ENCODE peak calls at places on chromosome 6, in four cellular contexts. N, W, D and A are unnamed samples.

GRCh38 chr6:111591901-111592461 is 13.7 kb downstream of the TRAF3IP2 start:
- DNase-seq in N (no peak), W (no peak), D (peak), A (no peak)

GRCh38 chr6:130063806-130064205 is 45.4 kb downstream of the L3MBTL3 start:
- DNase-seq in N (no peak), W (no peak), D (peak), A (no peak)

GRCh38 chr6:33787336-33787953 is 1.5 kb downstream of the LEMD2 start:
- DNase-seq in N (no peak), W (no peak), D (peak), A (no peak)

GRCh38 chr6:16228709-16229665 is 9.4 kb upstream of the GMPR start:
- DNase-seq in N (no peak), W (no peak), D (no peak), A (no peak)

GRCh38 chr6:118725944-118726343 is 74.6 kb upstream of the CEP85L start:
- DNase-seq in N (no peak), W (no peak), D (no peak), A (no peak)

GRCh38 chr6:159819932-159820640 is 20.0 kb downstream of the PNLDC1 start:
- DNase-seq in N (no peak), W (peak), D (no peak), A (no peak)

GRCh38 chr6:23414204-23414501 is 711.9 kb upstream of the NRSN1 start:
- DNase-seq in N (no peak), W (no peak), D (peak), A (peak)

GRCh38 chr6:135901776-135902524 is 50.4 kb downstream of the PDE7B start:
- DNase-seq in N (peak), W (no peak), D (peak), A (no peak)

GRCh38 chr6:109383438-109383940 is 1.2 kb upstream of the CD164 start:
- DNase-seq in N (no peak), W (no peak), D (no peak), A (no peak)

GRCh38 chr6:98657764-98658163 is 176.6 kb upstream of the POU3F2 start:
- DNase-seq in N (no peak), W (peak), D (peak), A (no peak)

GRCh38 chr6:5997420-5998093 is 9.2 kb downstream of the NRN1 start:
- DNase-seq in N (no peak), W (peak), D (no peak), A (no peak)

GRCh38 chr6:154432533-154433476 is 76.2 kb upstream of the IPCEF1 start:
- DNase-seq in N (no peak), W (no peak), D (no peak), A (no peak)

GRCh38 chr6:77433888-77434287 is 29.4 kb downstream of the HTR1B start:
- DNase-seq in N (no peak), W (no peak), D (no peak), A (no peak)

GRCh38 chr6:53347250-53347920 is 1.4 kb downstream of the ELOVL5 start:
- DNase-seq in N (no peak), W (no peak), D (peak), A (no peak)

GRCh38 chr6:145148392-145149175 is 586.7 kb downstream of the EPM2A start:
- DNase-seq in N (peak), W (peak), D (peak), A (no peak)

GRCh38 chr6:152502421-152503188 is 134.6 kb downstream of the SYNE1 start:
- DNase-seq in N (no peak), W (no peak), D (no peak), A (no peak)

GRCh38 chr6:122471107-122472021 is at the start of gene SERINC1:
- DNase-seq in N (peak), W (peak), D (peak), A (peak)

GRCh38 chr6:136846046-136846445 is 23.7 kb downstream of the PEX7 start:
- DNase-seq in N (no peak), W (no peak), D (peak), A (peak)

DNA sequence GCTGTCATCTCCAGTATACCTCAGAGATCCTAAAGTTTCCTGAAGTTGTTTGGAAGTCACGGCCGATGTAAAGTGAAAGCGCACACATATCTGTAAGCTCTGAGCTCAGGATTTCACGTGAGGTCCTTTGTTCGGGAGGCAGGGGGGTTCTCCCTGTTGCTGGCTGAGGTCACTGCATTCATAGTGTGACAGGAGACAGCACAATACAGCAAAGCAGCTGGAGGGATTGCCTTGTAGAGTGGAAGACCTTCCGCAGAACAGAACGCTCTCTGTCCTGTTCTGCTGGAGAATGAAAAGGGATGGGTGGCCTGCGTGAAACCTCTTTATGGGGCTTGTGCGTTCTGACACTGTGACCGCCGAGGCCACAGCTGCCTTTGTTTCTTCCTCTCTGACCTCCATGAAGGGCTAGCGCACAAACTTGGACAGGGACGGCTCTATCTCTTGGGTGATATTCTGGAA is 13.4 kb upstream of the SERPINB1 start:
- DNase-seq in N (no peak), W (no peak), D (no peak), A (no peak)
- H3K4me3 ChIP-seq in N (peak), W (peak), D (no peak), A (no peak)

GRCh38 chr6:31125586-31126363 is 5.5 kb upstream of the CDSN start:
- DNase-seq in N (no peak), W (no peak), D (peak), A (peak)

GRCh38 chr6:31130751-31131150 is 8.1 kb downstream of the PSORS1C2 start:
- DNase-seq in N (no peak), W (no peak), D (no peak), A (no peak)

GRCh38 chr6:31126416-31127175 is 6.3 kb upstream of the CDSN start:
- DNase-seq in N (no peak), W (no peak), D (no peak), A (no peak)

GRCh38 chr6:31129130-31129529 is 8.9 kb upstream of the CDSN start:
- DNase-seq in N (no peak), W (no peak), D (no peak), A (no peak)

GRCh38 chr6:31128093-31128676 is 7.9 kb upstream of the CDSN start:
- DNase-seq in N (peak), W (peak), D (peak), A (no peak)
- TF ChIP-seq CTCF in N (peak), W (peak), D (peak), A (peak)

GRCh38 chr6:168049681-168050224 is 29.3 kb downstream of the FRMD1 start:
- DNase-seq in N (no peak), W (peak), D (no peak), A (no peak)
- H3K4me3 ChIP-seq in N (no peak), W (no peak), D (no peak), A (no peak)

DNA sequence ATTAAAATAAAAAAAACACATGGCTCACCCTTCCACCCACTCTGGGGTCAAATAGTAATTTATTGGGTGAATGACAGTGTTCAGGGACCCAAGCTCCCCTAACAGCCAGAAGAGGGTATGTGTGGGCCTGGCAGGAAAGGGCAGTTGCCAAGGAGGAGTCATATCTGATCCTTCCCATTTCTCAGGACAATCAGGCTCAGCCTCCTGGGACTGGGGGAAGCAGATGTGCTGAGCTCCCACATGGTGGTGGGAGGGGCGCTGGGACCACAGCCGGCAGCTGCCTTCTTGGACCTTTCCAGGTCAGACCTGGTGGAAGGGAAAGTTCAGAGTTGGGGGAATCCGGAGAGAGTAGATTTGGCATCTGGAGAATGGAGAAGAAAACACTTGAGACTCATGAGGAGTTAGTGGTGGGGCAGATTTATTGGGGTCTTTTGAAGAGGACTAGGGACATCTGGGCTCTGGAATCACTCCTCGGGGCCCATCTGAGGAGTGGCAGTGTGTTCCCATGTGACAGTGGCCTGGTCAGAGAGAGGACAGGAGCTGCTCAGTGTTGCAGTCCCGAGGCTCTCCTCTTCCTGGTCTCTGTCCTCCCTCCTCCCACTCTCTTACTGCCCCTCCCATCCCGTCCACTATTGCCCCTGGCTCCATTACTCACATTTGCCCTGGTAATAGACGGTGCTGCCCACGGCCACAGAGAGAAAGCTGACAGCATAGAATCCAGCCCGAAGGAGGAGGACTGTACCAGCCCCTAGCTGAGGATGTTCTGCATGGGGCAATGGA is 3.0 kb downstream of the LST1 start:
- DNase-seq in N (no peak), W (no peak), D (no peak), A (no peak)
- TF ChIP-seq CTCF in N (no peak), W (no peak), D (no peak), A (no peak)

GRCh38 chr6:3282461-3283236 is 23.9 kb downstream of the PSMG4 start:
- DNase-seq in N (no peak), W (no peak), D (no peak), A (no peak)
- H3K4me3 ChIP-seq in N (no peak), W (no peak), D (no peak), A (no peak)

GRCh38 chr6:20416063-20416454 is 14.4 kb downstream of the E2F3 start:
- DNase-seq in N (no peak), W (no peak), D (no peak), A (no peak)
- TF ChIP-seq CTCF in N (no peak), W (no peak), D (no peak), A (no peak)

GRCh38 chr6:83978324-83978734 is 55.2 kb upstream of the MRAP2 start:
- DNase-seq in N (no peak), W (no peak), D (peak), A (no peak)

GRCh38 chr6:83978997-83979396 is 54.6 kb upstream of the MRAP2 start:
- DNase-seq in N (no peak), W (no peak), D (no peak), A (no peak)

GRCh38 chr6:83974409-83975050 is 59.0 kb upstream of the MRAP2 start:
- DNase-seq in N (no peak), W (no peak), D (no peak), A (no peak)

GRCh38 chr6:83976871-83977270 is 56.7 kb upstream of the MRAP2 start:
- DNase-seq in N (no peak), W (no peak), D (no peak), A (no peak)

DNA sequence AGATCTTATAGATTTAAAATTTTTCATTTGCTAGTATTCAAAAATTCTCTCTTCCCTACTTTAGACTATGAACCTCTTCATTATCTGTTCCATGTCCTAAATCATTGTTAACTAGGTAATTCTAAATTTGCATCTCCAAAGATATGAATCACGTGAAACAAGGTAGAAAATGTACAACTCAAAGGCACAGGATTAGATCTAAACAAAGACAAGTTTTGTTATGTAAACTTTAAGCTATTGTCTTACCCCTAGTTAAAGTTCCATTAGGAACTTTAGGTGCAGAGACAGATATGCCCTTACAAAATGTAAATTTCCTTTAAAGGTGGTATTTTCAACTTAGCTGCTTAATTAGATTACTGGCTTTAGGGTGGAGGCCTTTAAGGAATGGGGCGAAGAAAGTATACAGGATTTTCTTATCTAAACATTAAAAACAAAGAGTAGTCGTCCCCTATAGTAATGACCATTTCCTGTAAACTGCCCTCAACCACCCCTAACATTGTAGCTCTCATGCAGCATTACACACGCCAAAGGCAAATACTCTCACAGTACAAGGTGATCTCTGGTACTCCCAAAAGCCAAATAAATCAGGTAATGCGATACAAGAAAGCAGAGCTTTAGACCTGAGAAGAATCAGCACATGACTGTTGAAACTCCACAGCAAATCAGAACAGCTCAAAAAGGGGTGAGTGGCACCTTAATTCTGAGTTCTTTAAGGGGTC is 57.4 kb upstream of the MRAP2 start:
- DNase-seq in N (no peak), W (no peak), D (no peak), A (no peak)
- H3K4me3 ChIP-seq in N (no peak), W (no peak), D (no peak), A (no peak)

DNA sequence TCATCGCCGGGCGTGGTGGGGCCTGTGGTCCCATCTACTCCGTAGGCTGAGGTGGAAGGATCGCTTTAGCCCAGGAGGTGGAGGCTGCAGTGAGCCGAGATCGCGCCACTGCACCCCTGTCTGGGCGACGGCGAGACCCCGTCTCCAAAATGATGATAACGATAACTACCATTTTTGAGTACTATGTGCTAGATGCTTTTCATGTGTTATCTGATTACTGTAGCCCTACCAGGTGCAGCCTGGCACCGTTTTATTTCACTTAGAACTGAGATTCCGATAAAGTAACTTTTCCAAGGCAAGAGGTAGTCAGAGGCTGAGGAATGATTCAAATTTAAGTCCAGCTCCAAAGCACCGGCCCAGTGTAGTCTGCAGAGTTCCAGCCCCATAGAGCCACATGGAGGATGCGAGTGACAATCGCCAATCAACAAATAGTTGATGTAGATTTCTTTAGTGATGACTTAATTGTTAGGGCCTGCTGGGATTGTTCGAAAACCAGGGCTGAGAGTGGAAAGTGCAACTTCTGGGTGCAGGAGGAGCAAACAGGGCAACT is 727 bp downstream of the ERMARD start:
- DNase-seq in N (no peak), W (no peak), D (peak), A (no peak)
- TF ChIP-seq CTCF in N (no peak), W (no peak), D (no peak), A (no peak)

DNA sequence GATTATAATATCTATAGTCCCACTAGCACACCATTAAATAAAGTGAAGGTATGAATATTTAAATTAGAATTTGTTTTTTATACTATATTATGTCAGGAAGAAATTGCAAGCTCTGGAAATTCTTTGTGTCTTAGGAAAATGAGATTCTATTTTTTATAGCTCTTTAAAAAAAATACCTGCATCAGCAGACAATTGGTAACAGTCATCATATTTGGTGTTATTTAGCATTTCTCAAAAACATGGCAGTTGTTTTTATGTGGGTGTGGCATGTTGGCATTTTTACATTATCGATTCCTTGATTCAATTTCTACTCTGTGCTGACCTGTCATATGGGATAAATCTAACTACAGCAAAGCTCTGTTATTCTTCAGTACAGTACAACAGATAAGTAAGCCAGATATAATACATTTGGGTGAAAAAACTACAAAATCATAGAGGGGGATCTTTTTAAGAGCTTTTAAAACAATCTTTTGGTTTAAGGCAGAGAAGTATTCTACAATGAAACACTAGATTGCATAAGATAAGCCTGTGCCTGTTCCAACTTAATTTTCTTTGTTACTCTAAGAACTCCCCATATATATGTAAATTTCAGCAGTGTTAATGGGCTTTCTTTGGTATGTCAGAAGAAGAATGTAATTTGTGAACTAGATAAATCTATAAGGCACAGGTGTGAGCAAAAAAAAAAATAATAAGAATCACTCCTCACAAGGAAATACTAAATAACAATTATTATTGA is 71.5 kb downstream of the LAMA2 start:
- DNase-seq in N (no peak), W (no peak), D (no peak), A (no peak)
- H3K4me3 ChIP-seq in N (no peak), W (no peak), D (no peak), A (no peak)

DNA sequence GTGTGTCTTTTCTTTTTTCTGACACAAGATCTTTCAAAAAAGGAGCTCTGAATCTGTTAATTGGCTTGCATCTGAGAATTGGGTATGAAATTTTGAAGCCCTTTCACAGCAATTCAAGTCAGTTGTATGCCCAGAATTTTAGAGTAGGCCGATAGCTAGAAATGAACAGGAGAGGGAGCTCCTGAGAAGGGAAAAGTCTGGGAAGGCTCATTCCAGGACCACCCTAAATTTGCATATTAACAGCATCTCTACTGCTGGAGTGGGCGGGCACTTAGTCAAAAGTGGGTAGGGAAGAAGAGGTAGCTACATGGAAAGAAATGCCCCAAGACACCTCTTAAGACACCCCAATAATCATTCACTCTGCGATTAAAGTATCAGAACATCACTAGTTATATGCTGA is 928.3 kb downstream of the TBC1D32 start:
- DNase-seq in N (no peak), W (no peak), D (no peak), A (no peak)
- TF ChIP-seq CTCF in N (no peak), W (no peak), D (no peak), A (no peak)